ENCODE peak calls at places on chromosomes 5 and 9, in four cellular contexts. D is adrenal gland; O is stimulated activated CD4-positive, alpha-beta T cell treated with anti-CD3 and anti-CD28 coated beads, Interleukin-12 subunit alpha, Interleukin-12 subunit beta, amount 100 ng/mL, for 4 hours; E is NCI-H1092. Y is an unnamed sample.

GRCh38 chr5:151799407-151799806 is 27.7 kb downstream of the G3BP1 start:
- DNase-seq in E (no peak), O (no peak), D (no peak), Y (no peak)

GRCh38 chr5:179772355-179772754 is 21.4 kb upstream of the LTC4S start:
- DNase-seq in E (no peak), D (no peak), O (no peak), Y (no peak)

GRCh38 chr5:142946547-142947426 is 176.6 kb downstream of the ARHGAP26 start:
- DNase-seq in E (no peak), D (no peak), O (no peak), Y (no peak)

GRCh38 chr5:94901071-94901979 is 282.9 kb downstream of the SLF1 start:
- DNase-seq in O (no peak), D (no peak), E (no peak), Y (no peak)

GRCh38 chr5:143349127-143349526 is 54.4 kb downstream of the NR3C1 start:
- DNase-seq in D (no peak), E (no peak), O (no peak), Y (no peak)

GRCh38 chr5:177600458-177601018 is 606 bp downstream of the B4GALT7 start:
- DNase-seq in D (peak), O (no peak), E (peak), Y (no peak)

GRCh38 chr5:15383469-15383868 is 116.5 kb upstream of the FBXL7 start:
- DNase-seq in E (no peak), O (no peak), D (no peak), Y (no peak)

GRCh38 chr5:78602400-78602799 is 46.2 kb downstream of the LHFPL2 start:
- DNase-seq in D (no peak), E (no peak), O (no peak), Y (no peak)

GRCh38 chr5:75050415-75050814 is 1.9 kb downstream of the GCNT4 start:
- DNase-seq in O (no peak), E (no peak), D (no peak), Y (no peak)

GRCh38 chr9:115278241-115279035 is 160.5 kb upstream of the TNC start:
- DNase-seq in E (no peak), O (no peak), D (no peak), Y (no peak)

GRCh38 chr9:110936719-110937452 is 101.4 kb downstream of the LPAR1 start:
- DNase-seq in O (no peak), E (no peak), D (no peak), Y (no peak)

GRCh38 chr5:172868436-172868923 is 34.4 kb downstream of the ERGIC1 start:
- DNase-seq in O (no peak), D (no peak), E (no peak), Y (no peak)

GRCh38 chr9:19186240-19186639 is 44.3 kb upstream of the DENND4C start:
- DNase-seq in D (no peak), E (no peak), O (no peak), Y (no peak)

GRCh38 chr5:154901276-154901675 is 36.7 kb downstream of the GEMIN5 start:
- DNase-seq in O (no peak), E (no peak), D (no peak), Y (no peak)

GRCh38 chr5:862367-863243 is 11.8 kb upstream of the ZDHHC11 start:
- DNase-seq in D (no peak), E (no peak), O (no peak), Y (no peak)

GRCh38 chr5:76325326-76325725 is 77.8 kb upstream of the IQGAP2 start:
- DNase-seq in E (no peak), D (no peak), O (no peak), Y (no peak)

GRCh38 chr5:95838001-95838520 is 15.5 kb upstream of the GLRX start:
- DNase-seq in E (no peak), O (no peak), D (no peak), Y (no peak)

GRCh38 chr9:86529496-86530275 is 175.5 kb upstream of the TUT7 start:
- DNase-seq in O (no peak), E (no peak), D (no peak), Y (no peak)

Y was measured in NCI-H2227 treated with DMSO at 0.1 percent for 48 hours.